ENCODE peak calls at places on chromosomes 6 and 20, in eight cellular contexts. L is cardiac muscle cell, O is kidney, U is Calu3, H is globus pallidus, G is SHP77 treated with DMSO at 0.1 percent for 48 hours, P is germinal center, A is HFFc6. K is an unnamed sample.

GRCh38 chr6:43771858-43772570 is 2.0 kb downstream of the VEGFA start:
- DNase-seq in L (peak; percentile 63), O (peak; percentile 90), U (peak; percentile 81), H (no peak), G (no peak), P (peak; percentile 47), A (peak; percentile 28), K (peak; percentile 70)

GRCh38 chr6:83459663-83460062 is 28.8 kb upstream of the ME1 start:
- DNase-seq in L (no peak), O (no peak), U (no peak), H (no peak), G (no peak), P (no peak), A (no peak), K (no peak)

GRCh38 chr6:21360353-21360752 is 233.2 kb upstream of the SOX4 start:
- DNase-seq in L (no peak), O (no peak), U (peak; percentile 26), H (no peak), G (no peak), P (no peak), A (no peak), K (no peak)

GRCh38 chr6:136403166-136403980 is 113.7 kb upstream of the BCLAF1 start:
- DNase-seq in L (peak; percentile 86), O (no peak), U (peak; percentile 13), H (peak; percentile 74), G (peak; percentile 65), P (no peak), A (peak; percentile 93), K (no peak)

GRCh38 chr6:85354761-85355618 is 94.9 kb upstream of the NT5E start:
- DNase-seq in L (peak; percentile 81), O (peak; percentile 76), U (peak; percentile 79), H (peak; percentile 31), G (peak; percentile 45), P (peak; percentile 41), A (peak; percentile 60), K (peak; percentile 67)

GRCh38 chr6:169302255-169302654 is 48.6 kb upstream of the THBS2 start:
- DNase-seq in L (no peak), O (no peak), U (no peak), H (no peak), G (no peak), P (no peak), A (no peak), K (no peak)

GRCh38 chr20:14334306-14334930 is 3.0 kb downstream of the FLRT3 start:
- DNase-seq in L (peak; percentile 30), O (no peak), U (peak; percentile 45), H (peak; percentile 82), G (peak; percentile 41), P (no peak), A (no peak), K (peak; percentile 47)

GRCh38 chr20:32574296-32575226 is 10.6 kb downstream of the NOL4L start:
- DNase-seq in L (peak; percentile 95), O (peak; percentile 69), U (peak; percentile 62), H (no peak), G (no peak), P (no peak), A (peak; percentile 72), K (peak; percentile 30)

GRCh38 chr6:15685629-15686028 is 22.8 kb upstream of the DTNBP1 start:
- DNase-seq in L (no peak), O (no peak), U (no peak), H (no peak), G (no peak), P (no peak), A (no peak), K (no peak)

GRCh38 chr6:30724906-30725667 is 4.9 kb downstream of the TUBB start:
- DNase-seq in L (no peak), O (peak; percentile 2), U (no peak), H (no peak), G (no peak), P (no peak), A (no peak), K (no peak)

GRCh38 chr6:25244865-25245264 is 34.3 kb upstream of the CARMIL1 start:
- DNase-seq in L (no peak), O (no peak), U (no peak), H (no peak), G (no peak), P (no peak), A (no peak), K (no peak)

GRCh38 chr6:159467473-159468041 is 225.5 kb downstream of the SOD2 start:
- DNase-seq in L (no peak), O (no peak), U (no peak), H (no peak), G (no peak), P (peak; percentile 74), A (peak; percentile 82), K (no peak)

GRCh38 chr6:44133003-44133931 is 5.9 kb downstream of the TMEM63B start:
- DNase-seq in L (peak; percentile 63), O (no peak), U (peak; percentile 77), H (peak; percentile 73), G (no peak), P (no peak), A (peak; percentile 69), K (peak; percentile 78)

GRCh38 chr6:4904461-4904860 is 99.4 kb downstream of the RPP40 start:
- DNase-seq in L (no peak), O (no peak), U (no peak), H (no peak), G (no peak), P (no peak), A (no peak), K (no peak)

GRCh38 chr6:19035454-19035853 is 648.3 kb downstream of the RNF144B start:
- DNase-seq in L (peak; percentile 2), O (no peak), U (no peak), H (peak; percentile 85), G (no peak), P (no peak), A (no peak), K (no peak)

GRCh38 chr6:160510199-160510598 is 153.9 kb downstream of the LPA start:
- DNase-seq in L (peak; percentile 49), O (no peak), U (no peak), H (no peak), G (no peak), P (no peak), A (peak; percentile 10), K (no peak)